ENCODE peak calls at places on chromosomes 4 and X, in ten cellular contexts. One of them, this sample, is unnamed.

GRCh38 chr4:37392540-37393255 is 148.2 kb downstream of the NWD2 start:
- DNase-seq in HFFc6: no peak
- DNase-seq in cardiac muscle cell: no peak
- DNase-seq in psoas muscle: peak; percentile 22
- DNase-seq in glutamatergic neuron: no peak
- DNase-seq in progenitor cell of endocrine pancreas: no peak
- DNase-seq in fibroblast of lung: no peak
- DNase-seq in CD4-positive, alpha-beta T cell: no peak
- DNase-seq in nephron progenitor cell: no peak
- DNase-seq in CD14-positive monocyte: no peak
- DNase-seq in this sample: no peak

GRCh38 chr4:42397256-42397634 is at the start of gene SHISA3:
- DNase-seq in HFFc6: no peak
- DNase-seq in cardiac muscle cell: peak; percentile 50
- DNase-seq in psoas muscle: peak; percentile 22
- DNase-seq in glutamatergic neuron: peak; percentile 49
- DNase-seq in progenitor cell of endocrine pancreas: no peak
- DNase-seq in fibroblast of lung: peak; percentile 32
- DNase-seq in CD4-positive, alpha-beta T cell: no peak
- DNase-seq in nephron progenitor cell: no peak
- DNase-seq in CD14-positive monocyte: no peak
- DNase-seq in this sample: no peak

GRCh38 chrX:118221733-118222132 is 105.1 kb upstream of the KLHL13 start:
- DNase-seq in HFFc6: no peak
- DNase-seq in cardiac muscle cell: no peak
- DNase-seq in psoas muscle: no peak
- DNase-seq in glutamatergic neuron: no peak
- DNase-seq in progenitor cell of endocrine pancreas: no peak
- DNase-seq in fibroblast of lung: no peak
- DNase-seq in CD4-positive, alpha-beta T cell: no peak
- DNase-seq in nephron progenitor cell: no peak
- DNase-seq in CD14-positive monocyte: no peak
- DNase-seq in this sample: no peak

GRCh38 chrX:103063191-103063845 is 653 bp downstream of the BEX1 start:
- DNase-seq in HFFc6: peak; percentile 4
- DNase-seq in cardiac muscle cell: peak; percentile 61
- DNase-seq in psoas muscle: no peak
- DNase-seq in glutamatergic neuron: peak; percentile 68
- DNase-seq in progenitor cell of endocrine pancreas: peak; percentile 25
- DNase-seq in fibroblast of lung: peak; percentile 29
- DNase-seq in CD4-positive, alpha-beta T cell: no peak
- DNase-seq in nephron progenitor cell: peak; percentile 71
- DNase-seq in CD14-positive monocyte: no peak
- DNase-seq in this sample: no peak

GRCh38 chrX:153845195-153845594 is 14.9 kb upstream of the PDZD4 start:
- DNase-seq in HFFc6: no peak
- DNase-seq in cardiac muscle cell: no peak
- DNase-seq in psoas muscle: no peak
- DNase-seq in glutamatergic neuron: no peak
- DNase-seq in progenitor cell of endocrine pancreas: no peak
- DNase-seq in fibroblast of lung: no peak
- DNase-seq in CD4-positive, alpha-beta T cell: no peak
- DNase-seq in nephron progenitor cell: no peak
- DNase-seq in CD14-positive monocyte: no peak
- DNase-seq in this sample: no peak

GRCh38 chr4:61493041-61493440 is 292.9 kb downstream of the ADGRL3 start:
- DNase-seq in HFFc6: no peak
- DNase-seq in cardiac muscle cell: no peak
- DNase-seq in psoas muscle: no peak
- DNase-seq in glutamatergic neuron: no peak
- DNase-seq in progenitor cell of endocrine pancreas: no peak
- DNase-seq in fibroblast of lung: no peak
- DNase-seq in CD4-positive, alpha-beta T cell: no peak
- DNase-seq in nephron progenitor cell: no peak
- DNase-seq in CD14-positive monocyte: no peak
- DNase-seq in this sample: no peak

GRCh38 chr4:16860506-16860905 is 37.9 kb downstream of the LDB2 start:
- DNase-seq in HFFc6: peak; percentile 96
- DNase-seq in cardiac muscle cell: no peak
- DNase-seq in psoas muscle: no peak
- DNase-seq in glutamatergic neuron: no peak
- DNase-seq in progenitor cell of endocrine pancreas: no peak
- DNase-seq in fibroblast of lung: peak; percentile 94
- DNase-seq in CD4-positive, alpha-beta T cell: no peak
- DNase-seq in nephron progenitor cell: no peak
- DNase-seq in CD14-positive monocyte: no peak
- DNase-seq in this sample: no peak

GRCh38 chrX:20637351-20637750 is 370.6 kb upstream of the RPS6KA3 start:
- DNase-seq in HFFc6: no peak
- DNase-seq in cardiac muscle cell: no peak
- DNase-seq in psoas muscle: no peak
- DNase-seq in glutamatergic neuron: no peak
- DNase-seq in progenitor cell of endocrine pancreas: no peak
- DNase-seq in fibroblast of lung: no peak
- DNase-seq in CD4-positive, alpha-beta T cell: no peak
- DNase-seq in nephron progenitor cell: no peak
- DNase-seq in CD14-positive monocyte: no peak
- DNase-seq in this sample: no peak

GRCh38 chr4:56906534-56906933 is 1.2 kb upstream of the REST start:
- DNase-seq in HFFc6: no peak
- DNase-seq in cardiac muscle cell: no peak
- DNase-seq in psoas muscle: no peak
- DNase-seq in glutamatergic neuron: no peak
- DNase-seq in progenitor cell of endocrine pancreas: no peak
- DNase-seq in fibroblast of lung: no peak
- DNase-seq in CD4-positive, alpha-beta T cell: no peak
- DNase-seq in nephron progenitor cell: no peak
- DNase-seq in CD14-positive monocyte: no peak
- DNase-seq in this sample: no peak

GRCh38 chr4:168795346-168795745 is 214.7 kb downstream of the CBR4 start:
- DNase-seq in HFFc6: no peak
- DNase-seq in cardiac muscle cell: no peak
- DNase-seq in psoas muscle: no peak
- DNase-seq in glutamatergic neuron: no peak
- DNase-seq in progenitor cell of endocrine pancreas: no peak
- DNase-seq in fibroblast of lung: no peak
- DNase-seq in CD4-positive, alpha-beta T cell: no peak
- DNase-seq in nephron progenitor cell: no peak
- DNase-seq in CD14-positive monocyte: no peak
- DNase-seq in this sample: no peak

GRCh38 chr4:82721819-82722423 is 76.7 kb downstream of the SCD5 start:
- DNase-seq in HFFc6: peak; percentile 10
- DNase-seq in cardiac muscle cell: peak; percentile 29
- DNase-seq in psoas muscle: no peak
- DNase-seq in glutamatergic neuron: peak; percentile 27
- DNase-seq in progenitor cell of endocrine pancreas: no peak
- DNase-seq in fibroblast of lung: peak; percentile 30
- DNase-seq in CD4-positive, alpha-beta T cell: no peak
- DNase-seq in nephron progenitor cell: peak; percentile 16
- DNase-seq in CD14-positive monocyte: no peak
- DNase-seq in this sample: no peak

GRCh38 chr4:52173470-52174055 is 122.5 kb downstream of the SPATA18 start:
- DNase-seq in HFFc6: no peak
- DNase-seq in cardiac muscle cell: no peak
- DNase-seq in psoas muscle: peak; percentile 62
- DNase-seq in glutamatergic neuron: no peak
- DNase-seq in progenitor cell of endocrine pancreas: no peak
- DNase-seq in fibroblast of lung: peak; percentile 50
- DNase-seq in CD4-positive, alpha-beta T cell: no peak
- DNase-seq in nephron progenitor cell: no peak
- DNase-seq in CD14-positive monocyte: no peak
- DNase-seq in this sample: no peak

GRCh38 chr4:31141141-31141811 is 421.1 kb downstream of the PCDH7 start:
- DNase-seq in HFFc6: no peak
- DNase-seq in cardiac muscle cell: no peak
- DNase-seq in psoas muscle: no peak
- DNase-seq in glutamatergic neuron: no peak
- DNase-seq in progenitor cell of endocrine pancreas: no peak
- DNase-seq in fibroblast of lung: no peak
- DNase-seq in CD4-positive, alpha-beta T cell: no peak
- DNase-seq in nephron progenitor cell: no peak
- DNase-seq in CD14-positive monocyte: no peak
- DNase-seq in this sample: no peak

GRCh38 chrX:46666831-46667230 is 92.1 kb downstream of the SLC9A7 start:
- DNase-seq in HFFc6: no peak
- DNase-seq in cardiac muscle cell: no peak
- DNase-seq in psoas muscle: no peak
- DNase-seq in glutamatergic neuron: no peak
- DNase-seq in progenitor cell of endocrine pancreas: no peak
- DNase-seq in fibroblast of lung: peak; percentile 42
- DNase-seq in CD4-positive, alpha-beta T cell: no peak
- DNase-seq in nephron progenitor cell: no peak
- DNase-seq in CD14-positive monocyte: no peak
- DNase-seq in this sample: no peak

DNA sequence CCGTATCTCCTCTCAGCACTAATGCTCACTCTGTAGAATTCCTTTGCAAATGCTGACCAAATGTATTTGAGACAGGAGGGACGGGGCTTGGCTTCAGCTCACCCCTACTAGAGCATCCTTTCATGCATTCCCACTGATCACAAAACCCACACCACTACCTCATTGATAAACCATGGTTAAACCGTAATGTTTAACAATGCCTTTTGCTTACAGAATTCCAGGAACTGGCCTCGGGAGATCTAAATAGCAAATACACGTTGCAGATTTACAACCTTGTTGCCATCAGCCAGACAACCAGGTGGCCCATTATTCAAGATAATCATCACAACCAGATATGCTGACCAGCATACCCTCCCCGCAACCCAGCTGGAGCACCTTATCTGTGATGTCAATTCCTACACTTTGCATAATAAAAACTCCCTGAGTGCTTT is 391.9 kb downstream of the KCTD8 start:
- DNase-seq in HFFc6: no peak
- DNase-seq in cardiac muscle cell: peak; percentile 3
- DNase-seq in psoas muscle: no peak
- DNase-seq in glutamatergic neuron: no peak
- DNase-seq in progenitor cell of endocrine pancreas: no peak
- DNase-seq in fibroblast of lung: no peak
- DNase-seq in CD4-positive, alpha-beta T cell: no peak
- DNase-seq in nephron progenitor cell: no peak
- DNase-seq in CD14-positive monocyte: no peak
- DNase-seq in this sample: no peak
- TF ChIP-seq CTCF in HFFc6: no peak
- TF ChIP-seq CTCF in cardiac muscle cell: no peak
- TF ChIP-seq CTCF in psoas muscle: no peak
- TF ChIP-seq CTCF in glutamatergic neuron: no peak
- TF ChIP-seq CTCF in progenitor cell of endocrine pancreas: no peak
- TF ChIP-seq CTCF in fibroblast of lung: no peak
- TF ChIP-seq CTCF in CD4-positive, alpha-beta T cell: no peak
- TF ChIP-seq CTCF in nephron progenitor cell: no peak
- TF ChIP-seq CTCF in CD14-positive monocyte: no peak
- TF ChIP-seq CTCF in this sample: no peak

DNA sequence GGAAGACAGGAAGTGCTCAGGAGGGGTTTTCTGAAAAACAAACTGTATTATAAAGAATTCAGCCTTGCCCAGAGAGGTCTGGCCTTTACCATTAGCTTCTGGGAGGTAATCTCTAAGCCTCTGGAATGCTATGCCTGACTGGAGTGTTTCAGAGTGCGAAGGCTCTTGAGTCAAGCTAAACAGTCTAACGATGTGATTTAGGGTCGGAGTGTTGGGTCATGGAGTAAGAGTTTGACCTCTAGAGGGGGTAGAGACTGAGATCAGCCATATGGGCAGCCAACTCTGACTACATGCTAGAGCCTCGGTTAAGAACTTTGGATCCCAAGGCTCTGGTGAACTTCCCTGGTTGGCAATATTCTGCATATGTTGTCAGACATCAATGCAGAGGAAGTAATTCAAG is 15.0 kb downstream of the BOD1L1 start:
- DNase-seq in HFFc6: no peak
- DNase-seq in cardiac muscle cell: peak; percentile 32
- DNase-seq in psoas muscle: no peak
- DNase-seq in glutamatergic neuron: no peak
- DNase-seq in progenitor cell of endocrine pancreas: no peak
- DNase-seq in fibroblast of lung: no peak
- DNase-seq in CD4-positive, alpha-beta T cell: no peak
- DNase-seq in nephron progenitor cell: peak; percentile 14
- DNase-seq in CD14-positive monocyte: no peak
- DNase-seq in this sample: no peak
- TF ChIP-seq CTCF in HFFc6: no peak
- TF ChIP-seq CTCF in cardiac muscle cell: no peak
- TF ChIP-seq CTCF in psoas muscle: no peak
- TF ChIP-seq CTCF in glutamatergic neuron: no peak
- TF ChIP-seq CTCF in progenitor cell of endocrine pancreas: no peak
- TF ChIP-seq CTCF in fibroblast of lung: no peak
- TF ChIP-seq CTCF in CD4-positive, alpha-beta T cell: no peak
- TF ChIP-seq CTCF in nephron progenitor cell: no peak
- TF ChIP-seq CTCF in CD14-positive monocyte: no peak
- TF ChIP-seq CTCF in this sample: no peak

GRCh38 chr4:145931403-145931802 is 7.2 kb downstream of the ZNF827 start:
- DNase-seq in HFFc6: no peak
- DNase-seq in cardiac muscle cell: no peak
- DNase-seq in psoas muscle: no peak
- DNase-seq in glutamatergic neuron: no peak
- DNase-seq in progenitor cell of endocrine pancreas: no peak
- DNase-seq in fibroblast of lung: no peak
- DNase-seq in CD4-positive, alpha-beta T cell: no peak
- DNase-seq in nephron progenitor cell: no peak
- DNase-seq in CD14-positive monocyte: no peak
- DNase-seq in this sample: no peak
- TF ChIP-seq CTCF in HFFc6: no peak
- TF ChIP-seq CTCF in cardiac muscle cell: no peak
- TF ChIP-seq CTCF in psoas muscle: no peak
- TF ChIP-seq CTCF in glutamatergic neuron: no peak
- TF ChIP-seq CTCF in progenitor cell of endocrine pancreas: no peak
- TF ChIP-seq CTCF in fibroblast of lung: no peak
- TF ChIP-seq CTCF in CD4-positive, alpha-beta T cell: no peak
- TF ChIP-seq CTCF in nephron progenitor cell: no peak
- TF ChIP-seq CTCF in CD14-positive monocyte: no peak
- TF ChIP-seq CTCF in this sample: no peak

DNA sequence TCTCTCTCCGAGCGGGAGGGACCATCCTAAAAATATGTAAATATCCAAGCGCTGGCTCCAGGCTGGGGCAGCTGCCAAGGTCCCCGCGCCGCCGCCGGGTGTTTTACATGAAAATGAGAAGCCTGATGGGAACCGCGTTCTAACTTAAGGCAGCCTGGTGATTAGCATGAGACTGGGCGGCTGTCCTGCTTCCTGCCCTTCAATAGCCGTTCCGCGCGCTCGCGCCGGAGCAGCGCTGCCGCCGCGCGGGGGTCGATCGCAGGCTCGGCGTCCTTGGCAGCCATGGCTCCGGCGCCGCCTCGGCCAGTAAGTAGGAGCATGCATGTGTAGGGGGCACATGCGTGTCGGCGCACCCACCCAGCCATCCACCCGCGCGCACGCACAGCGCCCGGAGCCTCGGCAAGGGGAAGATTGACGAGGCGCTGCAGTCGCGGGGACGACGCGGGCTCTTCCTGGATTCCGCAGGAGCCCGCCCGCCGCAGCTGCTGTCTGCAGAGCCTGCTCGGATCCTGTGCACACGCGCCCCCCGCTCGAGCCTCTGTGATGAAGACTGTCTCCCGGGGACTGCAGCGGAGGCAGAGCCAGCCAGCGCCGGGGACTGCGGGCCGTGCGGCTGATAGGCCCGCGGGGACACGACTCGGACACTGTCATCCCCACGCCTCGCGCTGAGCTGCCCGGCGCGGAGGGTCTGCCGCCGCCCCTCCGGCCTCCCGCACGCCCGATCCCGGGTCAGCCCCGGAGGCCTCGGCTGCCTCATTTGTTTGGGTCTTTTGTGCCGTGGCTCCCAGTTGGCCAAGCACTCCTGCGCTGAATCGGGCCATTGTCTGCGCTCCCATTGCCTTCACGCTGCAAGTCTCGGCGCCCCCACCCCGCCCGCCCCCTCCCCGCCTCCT is 732 bp downstream of the STOX2 start:
- DNase-seq in HFFc6: no peak
- DNase-seq in cardiac muscle cell: peak; percentile 74
- DNase-seq in psoas muscle: peak; percentile 25
- DNase-seq in glutamatergic neuron: peak; percentile 80
- DNase-seq in progenitor cell of endocrine pancreas: peak; percentile 50
- DNase-seq in fibroblast of lung: peak; percentile 47
- DNase-seq in CD4-positive, alpha-beta T cell: no peak
- DNase-seq in nephron progenitor cell: peak; percentile 68
- DNase-seq in CD14-positive monocyte: no peak
- DNase-seq in this sample: no peak
- TF ChIP-seq CTCF in HFFc6: no peak
- TF ChIP-seq CTCF in cardiac muscle cell: no peak
- TF ChIP-seq CTCF in psoas muscle: no peak
- TF ChIP-seq CTCF in glutamatergic neuron: no peak
- TF ChIP-seq CTCF in progenitor cell of endocrine pancreas: no peak
- TF ChIP-seq CTCF in fibroblast of lung: no peak
- TF ChIP-seq CTCF in CD4-positive, alpha-beta T cell: no peak
- TF ChIP-seq CTCF in nephron progenitor cell: no peak
- TF ChIP-seq CTCF in CD14-positive monocyte: no peak
- TF ChIP-seq CTCF in this sample: no peak

This sample was measured in activated B cell treated with CpG ODN at 0.5 μM for 24 hours.